ENCODE peak calls at places on chromosome 21, in eight cellular contexts. One of them, this sample, is unnamed.
A peak's percentile ranks its signal among the peaks of the same experiment; 100 is the strongest.

GRCh38 chr21:33559813-33560212 is 17.0 kb downstream of the SON start:
- DNase-seq in NCI-H1417: no peak
- DNase-seq in PC-9: no peak
- DNase-seq in OCI-LY7: no peak
- DNase-seq in T-helper 2 cell treated with Interferon-gamma antibody and Interleukin-4, amounts not matched to agents 5 μg/mL and 100 μg/mL, for 36 hours: no peak
- DNase-seq in stimulated activated CD4-positive, alpha-beta T cell treated with anti-CD3 and anti-CD28 coated beads, Interleukin-4, amount 100 ng/mL, for 48 hours: no peak
- DNase-seq in EH: no peak
- DNase-seq in mammary epithelial cell: no peak
- DNase-seq in this sample: no peak

GRCh38 chr21:15023782-15024181 is 41.0 kb downstream of the NRIP1 start:
- DNase-seq in NCI-H1417: no peak
- DNase-seq in EH: peak; percentile 62
- DNase-seq in PC-9: no peak
- DNase-seq in T-helper 2 cell treated with Interferon-gamma antibody and Interleukin-4, amounts not matched to agents 5 μg/mL and 100 μg/mL, for 36 hours: no peak
- DNase-seq in OCI-LY7: no peak
- DNase-seq in mammary epithelial cell: no peak
- DNase-seq in stimulated activated CD4-positive, alpha-beta T cell treated with anti-CD3 and anti-CD28 coated beads, Interleukin-4, amount 100 ng/mL, for 48 hours: no peak
- DNase-seq in this sample: no peak

GRCh38 chr21:30468912-30469812 is 11.0 kb downstream of the KRTAP19-1 start:
- DNase-seq in NCI-H1417: peak; percentile 38
- DNase-seq in mammary epithelial cell: no peak
- DNase-seq in PC-9: no peak
- DNase-seq in stimulated activated CD4-positive, alpha-beta T cell treated with anti-CD3 and anti-CD28 coated beads, Interleukin-4, amount 100 ng/mL, for 48 hours: no peak
- DNase-seq in OCI-LY7: no peak
- DNase-seq in T-helper 2 cell treated with Interferon-gamma antibody and Interleukin-4, amounts not matched to agents 5 μg/mL and 100 μg/mL, for 36 hours: no peak
- DNase-seq in EH: no peak
- DNase-seq in this sample: no peak

GRCh38 chr21:35168702-35169101 is 119.6 kb upstream of the RUNX1 start:
- DNase-seq in mammary epithelial cell: peak; percentile 75
- DNase-seq in NCI-H1417: no peak
- DNase-seq in EH: no peak
- DNase-seq in T-helper 2 cell treated with Interferon-gamma antibody and Interleukin-4, amounts not matched to agents 5 μg/mL and 100 μg/mL, for 36 hours: no peak
- DNase-seq in OCI-LY7: no peak
- DNase-seq in PC-9: no peak
- DNase-seq in stimulated activated CD4-positive, alpha-beta T cell treated with anti-CD3 and anti-CD28 coated beads, Interleukin-4, amount 100 ng/mL, for 48 hours: no peak
- DNase-seq in this sample: no peak

GRCh38 chr21:46317710-46318463 is 5.8 kb downstream of the C21orf58 start:
- DNase-seq in stimulated activated CD4-positive, alpha-beta T cell treated with anti-CD3 and anti-CD28 coated beads, Interleukin-4, amount 100 ng/mL, for 48 hours: no peak
- DNase-seq in mammary epithelial cell: no peak
- DNase-seq in EH: no peak
- DNase-seq in PC-9: peak; percentile 38
- DNase-seq in NCI-H1417: peak; percentile 93
- DNase-seq in T-helper 2 cell treated with Interferon-gamma antibody and Interleukin-4, amounts not matched to agents 5 μg/mL and 100 μg/mL, for 36 hours: no peak
- DNase-seq in OCI-LY7: no peak
- DNase-seq in this sample: no peak

GRCh38 chr21:42040411-42041180 is 30.4 kb upstream of the ZBTB21 start:
- DNase-seq in NCI-H1417: no peak
- DNase-seq in EH: peak; percentile 100
- DNase-seq in T-helper 2 cell treated with Interferon-gamma antibody and Interleukin-4, amounts not matched to agents 5 μg/mL and 100 μg/mL, for 36 hours: no peak
- DNase-seq in OCI-LY7: no peak
- DNase-seq in stimulated activated CD4-positive, alpha-beta T cell treated with anti-CD3 and anti-CD28 coated beads, Interleukin-4, amount 100 ng/mL, for 48 hours: no peak
- DNase-seq in mammary epithelial cell: peak; percentile 99
- DNase-seq in PC-9: peak; percentile 90
- DNase-seq in this sample: no peak

GRCh38 chr21:32538147-32538792 is 47.1 kb downstream of the TCP10L start:
- DNase-seq in mammary epithelial cell: no peak
- DNase-seq in OCI-LY7: no peak
- DNase-seq in EH: no peak
- DNase-seq in PC-9: no peak
- DNase-seq in T-helper 2 cell treated with Interferon-gamma antibody and Interleukin-4, amounts not matched to agents 5 μg/mL and 100 μg/mL, for 36 hours: no peak
- DNase-seq in NCI-H1417: no peak
- DNase-seq in stimulated activated CD4-positive, alpha-beta T cell treated with anti-CD3 and anti-CD28 coated beads, Interleukin-4, amount 100 ng/mL, for 48 hours: no peak
- DNase-seq in this sample: peak; percentile 15

GRCh38 chr21:42444745-42445059 is 41.0 kb downstream of the UBASH3A start:
- DNase-seq in T-helper 2 cell treated with Interferon-gamma antibody and Interleukin-4, amounts not matched to agents 5 μg/mL and 100 μg/mL, for 36 hours: no peak
- DNase-seq in NCI-H1417: no peak
- DNase-seq in PC-9: no peak
- DNase-seq in EH: no peak
- DNase-seq in mammary epithelial cell: no peak
- DNase-seq in stimulated activated CD4-positive, alpha-beta T cell treated with anti-CD3 and anti-CD28 coated beads, Interleukin-4, amount 100 ng/mL, for 48 hours: no peak
- DNase-seq in OCI-LY7: no peak
- DNase-seq in this sample: no peak

GRCh38 chr21:32726742-32727477 is 903 bp downstream of the SYNJ1 start:
- DNase-seq in T-helper 2 cell treated with Interferon-gamma antibody and Interleukin-4, amounts not matched to agents 5 μg/mL and 100 μg/mL, for 36 hours: peak; percentile 31
- DNase-seq in NCI-H1417: peak; percentile 75
- DNase-seq in EH: peak; percentile 42
- DNase-seq in stimulated activated CD4-positive, alpha-beta T cell treated with anti-CD3 and anti-CD28 coated beads, Interleukin-4, amount 100 ng/mL, for 48 hours: no peak
- DNase-seq in mammary epithelial cell: peak; percentile 29
- DNase-seq in PC-9: peak; percentile 36
- DNase-seq in OCI-LY7: peak; percentile 21
- DNase-seq in this sample: no peak

GRCh38 chr21:34613679-34614442 is 1.1 kb downstream of the RCAN1 start:
- DNase-seq in OCI-LY7: no peak
- DNase-seq in T-helper 2 cell treated with Interferon-gamma antibody and Interleukin-4, amounts not matched to agents 5 μg/mL and 100 μg/mL, for 36 hours: no peak
- DNase-seq in PC-9: no peak
- DNase-seq in EH: peak; percentile 31
- DNase-seq in NCI-H1417: no peak
- DNase-seq in stimulated activated CD4-positive, alpha-beta T cell treated with anti-CD3 and anti-CD28 coated beads, Interleukin-4, amount 100 ng/mL, for 48 hours: no peak
- DNase-seq in mammary epithelial cell: peak; percentile 4
- DNase-seq in this sample: no peak

GRCh38 chr21:37939251-37939650 is 23.0 kb upstream of the KCNJ6 start:
- DNase-seq in EH: no peak
- DNase-seq in OCI-LY7: no peak
- DNase-seq in T-helper 2 cell treated with Interferon-gamma antibody and Interleukin-4, amounts not matched to agents 5 μg/mL and 100 μg/mL, for 36 hours: no peak
- DNase-seq in PC-9: no peak
- DNase-seq in mammary epithelial cell: peak; percentile 56
- DNase-seq in stimulated activated CD4-positive, alpha-beta T cell treated with anti-CD3 and anti-CD28 coated beads, Interleukin-4, amount 100 ng/mL, for 48 hours: no peak
- DNase-seq in NCI-H1417: no peak
- DNase-seq in this sample: no peak

GRCh38 chr21:33640697-33641338 is 723 bp downstream of the CRYZL1 start:
- DNase-seq in OCI-LY7: peak; percentile 20
- DNase-seq in stimulated activated CD4-positive, alpha-beta T cell treated with anti-CD3 and anti-CD28 coated beads, Interleukin-4, amount 100 ng/mL, for 48 hours: no peak
- DNase-seq in mammary epithelial cell: no peak
- DNase-seq in PC-9: no peak
- DNase-seq in NCI-H1417: peak; percentile 75
- DNase-seq in EH: peak; percentile 34
- DNase-seq in T-helper 2 cell treated with Interferon-gamma antibody and Interleukin-4, amounts not matched to agents 5 μg/mL and 100 μg/mL, for 36 hours: no peak
- DNase-seq in this sample: no peak

GRCh38 chr21:44444286-44444931 is 10.9 kb upstream of the LRRC3 start:
- DNase-seq in stimulated activated CD4-positive, alpha-beta T cell treated with anti-CD3 and anti-CD28 coated beads, Interleukin-4, amount 100 ng/mL, for 48 hours: no peak
- DNase-seq in mammary epithelial cell: no peak
- DNase-seq in OCI-LY7: peak; percentile 10
- DNase-seq in PC-9: no peak
- DNase-seq in EH: no peak
- DNase-seq in NCI-H1417: no peak
- DNase-seq in T-helper 2 cell treated with Interferon-gamma antibody and Interleukin-4, amounts not matched to agents 5 μg/mL and 100 μg/mL, for 36 hours: no peak
- DNase-seq in this sample: peak; percentile 38

GRCh38 chr21:14773777-14774345 is 227.7 kb upstream of the SAMSN1 start:
- DNase-seq in EH: no peak
- DNase-seq in T-helper 2 cell treated with Interferon-gamma antibody and Interleukin-4, amounts not matched to agents 5 μg/mL and 100 μg/mL, for 36 hours: peak; percentile 41
- DNase-seq in PC-9: no peak
- DNase-seq in OCI-LY7: peak; percentile 63
- DNase-seq in mammary epithelial cell: peak; percentile 30
- DNase-seq in NCI-H1417: peak; percentile 5
- DNase-seq in stimulated activated CD4-positive, alpha-beta T cell treated with anti-CD3 and anti-CD28 coated beads, Interleukin-4, amount 100 ng/mL, for 48 hours: peak; percentile 49
- DNase-seq in this sample: no peak

GRCh38 chr21:45631540-45631939 is 12.0 kb upstream of the PCBP3 start:
- DNase-seq in EH: no peak
- DNase-seq in mammary epithelial cell: no peak
- DNase-seq in stimulated activated CD4-positive, alpha-beta T cell treated with anti-CD3 and anti-CD28 coated beads, Interleukin-4, amount 100 ng/mL, for 48 hours: no peak
- DNase-seq in OCI-LY7: no peak
- DNase-seq in T-helper 2 cell treated with Interferon-gamma antibody and Interleukin-4, amounts not matched to agents 5 μg/mL and 100 μg/mL, for 36 hours: no peak
- DNase-seq in NCI-H1417: no peak
- DNase-seq in PC-9: no peak
- DNase-seq in this sample: no peak

GRCh38 chr21:38221594-38221993 is 35.2 kb upstream of the KCNJ15 start:
- DNase-seq in OCI-LY7: no peak
- DNase-seq in mammary epithelial cell: peak; percentile 67
- DNase-seq in EH: no peak
- DNase-seq in PC-9: no peak
- DNase-seq in stimulated activated CD4-positive, alpha-beta T cell treated with anti-CD3 and anti-CD28 coated beads, Interleukin-4, amount 100 ng/mL, for 48 hours: no peak
- DNase-seq in NCI-H1417: no peak
- DNase-seq in T-helper 2 cell treated with Interferon-gamma antibody and Interleukin-4, amounts not matched to agents 5 μg/mL and 100 μg/mL, for 36 hours: no peak
- DNase-seq in this sample: no peak

GRCh38 chr21:34351786-34352241 is 12.0 kb upstream of the KCNE2 start:
- DNase-seq in EH: peak; percentile 57
- DNase-seq in PC-9: no peak
- DNase-seq in NCI-H1417: peak; percentile 72
- DNase-seq in T-helper 2 cell treated with Interferon-gamma antibody and Interleukin-4, amounts not matched to agents 5 μg/mL and 100 μg/mL, for 36 hours: no peak
- DNase-seq in mammary epithelial cell: no peak
- DNase-seq in stimulated activated CD4-positive, alpha-beta T cell treated with anti-CD3 and anti-CD28 coated beads, Interleukin-4, amount 100 ng/mL, for 48 hours: peak; percentile 9
- DNase-seq in OCI-LY7: peak; percentile 76
- DNase-seq in this sample: no peak

GRCh38 chr21:46060596-46061061 is 37.3 kb upstream of the COL6A2 start:
- DNase-seq in EH: peak; percentile 99
- DNase-seq in mammary epithelial cell: peak; percentile 67
- DNase-seq in PC-9: peak; percentile 87
- DNase-seq in NCI-H1417: no peak
- DNase-seq in T-helper 2 cell treated with Interferon-gamma antibody and Interleukin-4, amounts not matched to agents 5 μg/mL and 100 μg/mL, for 36 hours: peak; percentile 22
- DNase-seq in stimulated activated CD4-positive, alpha-beta T cell treated with anti-CD3 and anti-CD28 coated beads, Interleukin-4, amount 100 ng/mL, for 48 hours: peak; percentile 22
- DNase-seq in OCI-LY7: no peak
- DNase-seq in this sample: peak; percentile 92

GRCh38 chr21:39121600-39122355 is 61.5 kb downstream of the PSMG1 start:
- DNase-seq in NCI-H1417: no peak
- DNase-seq in EH: no peak
- DNase-seq in stimulated activated CD4-positive, alpha-beta T cell treated with anti-CD3 and anti-CD28 coated beads, Interleukin-4, amount 100 ng/mL, for 48 hours: no peak
- DNase-seq in T-helper 2 cell treated with Interferon-gamma antibody and Interleukin-4, amounts not matched to agents 5 μg/mL and 100 μg/mL, for 36 hours: no peak
- DNase-seq in mammary epithelial cell: peak; percentile 48
- DNase-seq in PC-9: no peak
- DNase-seq in OCI-LY7: no peak
- DNase-seq in this sample: no peak

GRCh38 chr21:43762303-43763128 is 13.6 kb downstream of the CSTB start:
- DNase-seq in stimulated activated CD4-positive, alpha-beta T cell treated with anti-CD3 and anti-CD28 coated beads, Interleukin-4, amount 100 ng/mL, for 48 hours: no peak
- DNase-seq in NCI-H1417: no peak
- DNase-seq in OCI-LY7: no peak
- DNase-seq in EH: no peak
- DNase-seq in T-helper 2 cell treated with Interferon-gamma antibody and Interleukin-4, amounts not matched to agents 5 μg/mL and 100 μg/mL, for 36 hours: no peak
- DNase-seq in mammary epithelial cell: peak; percentile 76
- DNase-seq in PC-9: peak; percentile 44
- DNase-seq in this sample: no peak

GRCh38 chr21:30434033-30434631 is 4.1 kb downstream of the KRTAP13-4 start:
- DNase-seq in OCI-LY7: peak; percentile 23
- DNase-seq in PC-9: no peak
- DNase-seq in NCI-H1417: peak; percentile 2
- DNase-seq in T-helper 2 cell treated with Interferon-gamma antibody and Interleukin-4, amounts not matched to agents 5 μg/mL and 100 μg/mL, for 36 hours: peak; percentile 8
- DNase-seq in mammary epithelial cell: peak; percentile 42
- DNase-seq in stimulated activated CD4-positive, alpha-beta T cell treated with anti-CD3 and anti-CD28 coated beads, Interleukin-4, amount 100 ng/mL, for 48 hours: no peak
- DNase-seq in EH: no peak
- DNase-seq in this sample: no peak

GRCh38 chr21:16248705-16249104 is 518.9 kb downstream of the USP25 start:
- DNase-seq in NCI-H1417: no peak
- DNase-seq in stimulated activated CD4-positive, alpha-beta T cell treated with anti-CD3 and anti-CD28 coated beads, Interleukin-4, amount 100 ng/mL, for 48 hours: no peak
- DNase-seq in PC-9: no peak
- DNase-seq in T-helper 2 cell treated with Interferon-gamma antibody and Interleukin-4, amounts not matched to agents 5 μg/mL and 100 μg/mL, for 36 hours: no peak
- DNase-seq in EH: no peak
- DNase-seq in OCI-LY7: no peak
- DNase-seq in mammary epithelial cell: no peak
- DNase-seq in this sample: no peak

GRCh38 chr21:32566990-32567389 is 18.3 kb downstream of the TCP10L start:
- DNase-seq in NCI-H1417: no peak
- DNase-seq in PC-9: no peak
- DNase-seq in T-helper 2 cell treated with Interferon-gamma antibody and Interleukin-4, amounts not matched to agents 5 μg/mL and 100 μg/mL, for 36 hours: no peak
- DNase-seq in EH: no peak
- DNase-seq in OCI-LY7: no peak
- DNase-seq in mammary epithelial cell: no peak
- DNase-seq in stimulated activated CD4-positive, alpha-beta T cell treated with anti-CD3 and anti-CD28 coated beads, Interleukin-4, amount 100 ng/mL, for 48 hours: no peak
- DNase-seq in this sample: no peak

GRCh38 chr21:34513109-34513675 is 1.2 kb upstream of the KCNE1 start:
- DNase-seq in PC-9: no peak
- DNase-seq in mammary epithelial cell: no peak
- DNase-seq in EH: no peak
- DNase-seq in NCI-H1417: no peak
- DNase-seq in T-helper 2 cell treated with Interferon-gamma antibody and Interleukin-4, amounts not matched to agents 5 μg/mL and 100 μg/mL, for 36 hours: no peak
- DNase-seq in stimulated activated CD4-positive, alpha-beta T cell treated with anti-CD3 and anti-CD28 coated beads, Interleukin-4, amount 100 ng/mL, for 48 hours: no peak
- DNase-seq in OCI-LY7: no peak
- DNase-seq in this sample: no peak

GRCh38 chr21:41043008-41043407 is 125.0 kb upstream of the BACE2 start:
- DNase-seq in NCI-H1417: no peak
- DNase-seq in stimulated activated CD4-positive, alpha-beta T cell treated with anti-CD3 and anti-CD28 coated beads, Interleukin-4, amount 100 ng/mL, for 48 hours: no peak
- DNase-seq in T-helper 2 cell treated with Interferon-gamma antibody and Interleukin-4, amounts not matched to agents 5 μg/mL and 100 μg/mL, for 36 hours: no peak
- DNase-seq in EH: peak; percentile 14
- DNase-seq in OCI-LY7: peak; percentile 1
- DNase-seq in PC-9: no peak
- DNase-seq in mammary epithelial cell: no peak
- DNase-seq in this sample: no peak

GRCh38 chr21:29376556-29376955 is 77.8 kb downstream of the BACH1 start:
- DNase-seq in mammary epithelial cell: no peak
- DNase-seq in PC-9: no peak
- DNase-seq in stimulated activated CD4-positive, alpha-beta T cell treated with anti-CD3 and anti-CD28 coated beads, Interleukin-4, amount 100 ng/mL, for 48 hours: peak; percentile 43
- DNase-seq in T-helper 2 cell treated with Interferon-gamma antibody and Interleukin-4, amounts not matched to agents 5 μg/mL and 100 μg/mL, for 36 hours: peak; percentile 40
- DNase-seq in OCI-LY7: peak; percentile 69
- DNase-seq in EH: peak; percentile 50
- DNase-seq in NCI-H1417: no peak
- DNase-seq in this sample: no peak